ENCODE peak calls at places on chromosomes 7 and 10, in six cellular contexts. Y is left kidney, X is fibroblast of villous mesenchyme, V is H54, C is pulmonary artery endothelial cell, O is fibroblast of mammary gland. W is an unnamed sample.

GRCh38 chr10:6236349-6237188 is 33.8 kb downstream of the PFKFB3 start:
- DNase-seq in Y (no peak), X (no peak), V (no peak), C (no peak), O (no peak), W (no peak)

GRCh38 chr7:144470052-144470451 is 66.6 kb upstream of the NOBOX start:
- DNase-seq in Y (no peak), X (no peak), V (no peak), C (no peak), O (no peak), W (no peak)

GRCh38 chr7:69374036-69374420 is 224.2 kb upstream of the AUTS2 start:
- DNase-seq in Y (peak), X (peak), V (no peak), C (no peak), O (peak), W (no peak)

GRCh38 chr7:80478683-80479082 is 33.2 kb downstream of the GNAT3 start:
- DNase-seq in Y (no peak), X (peak), V (peak), C (no peak), O (peak), W (peak)

GRCh38 chr10:905503-905902 is 26.0 kb downstream of the LARP4B start:
- DNase-seq in Y (no peak), X (peak), V (no peak), C (no peak), O (peak), W (peak)

GRCh38 chr10:58266003-58266825 is 1.5 kb downstream of the IPMK start:
- DNase-seq in Y (peak), X (peak), V (peak), C (no peak), O (peak), W (peak)

GRCh38 chr7:159218216-159219006 is 73.7 kb upstream of the VIPR2 start:
- DNase-seq in Y (no peak), X (no peak), V (no peak), C (no peak), O (no peak), W (no peak)

GRCh38 chr10:117411440-117412428 is 36.5 kb upstream of the PDZD8 start:
- DNase-seq in Y (no peak), X (no peak), V (no peak), C (no peak), O (no peak), W (no peak)